ENCODE peak calls at places on chromosomes 5 and 9, in nine cellular contexts. One of them, this sample, is unnamed.

GRCh38 chr5:58940446-58940845 is 357.6 kb downstream of the RAB3C start:
- DNase-seq in cardiac fibroblast: peak
- DNase-seq in A549: no peak
- DNase-seq in fibroblast of villous mesenchyme: peak
- DNase-seq in HCT116: no peak
- DNase-seq in AG09309: no peak
- DNase-seq in uterus: no peak
- DNase-seq in CD8-positive, alpha-beta T cell: no peak
- DNase-seq in effector memory CD4-positive, alpha-beta T cell: no peak
- DNase-seq in this sample: no peak

GRCh38 chr9:134807726-134808125 is 72.9 kb upstream of the FCN2 start:
- DNase-seq in cardiac fibroblast: peak
- DNase-seq in A549: peak
- DNase-seq in fibroblast of villous mesenchyme: peak
- DNase-seq in HCT116: no peak
- DNase-seq in AG09309: peak
- DNase-seq in uterus: no peak
- DNase-seq in CD8-positive, alpha-beta T cell: no peak
- DNase-seq in effector memory CD4-positive, alpha-beta T cell: no peak
- DNase-seq in this sample: no peak

GRCh38 chr5:149320791-149321330 is 24.4 kb upstream of the GRPEL2 start:
- DNase-seq in cardiac fibroblast: peak
- DNase-seq in A549: peak
- DNase-seq in fibroblast of villous mesenchyme: peak
- DNase-seq in HCT116: peak
- DNase-seq in AG09309: peak
- DNase-seq in uterus: peak
- DNase-seq in CD8-positive, alpha-beta T cell: no peak
- DNase-seq in effector memory CD4-positive, alpha-beta T cell: no peak
- DNase-seq in this sample: no peak

GRCh38 chr5:134510970-134511795 is 14.3 kb upstream of the JADE2 start:
- DNase-seq in cardiac fibroblast: peak
- DNase-seq in A549: peak
- DNase-seq in fibroblast of villous mesenchyme: no peak
- DNase-seq in HCT116: no peak
- DNase-seq in AG09309: no peak
- DNase-seq in uterus: no peak
- DNase-seq in CD8-positive, alpha-beta T cell: no peak
- DNase-seq in effector memory CD4-positive, alpha-beta T cell: no peak
- DNase-seq in this sample: no peak

GRCh38 chr9:136399176-136400037 is 563 bp downstream of the SNAPC4 start:
- DNase-seq in cardiac fibroblast: peak
- DNase-seq in A549: no peak
- DNase-seq in fibroblast of villous mesenchyme: peak
- DNase-seq in HCT116: no peak
- DNase-seq in AG09309: no peak
- DNase-seq in uterus: no peak
- DNase-seq in CD8-positive, alpha-beta T cell: no peak
- DNase-seq in effector memory CD4-positive, alpha-beta T cell: peak
- DNase-seq in this sample: no peak

GRCh38 chr9:95197692-95198271 is 119.7 kb downstream of the FANCC start:
- DNase-seq in cardiac fibroblast: peak
- DNase-seq in A549: peak
- DNase-seq in fibroblast of villous mesenchyme: peak
- DNase-seq in HCT116: no peak
- DNase-seq in AG09309: no peak
- DNase-seq in uterus: no peak
- DNase-seq in CD8-positive, alpha-beta T cell: no peak
- DNase-seq in effector memory CD4-positive, alpha-beta T cell: no peak
- DNase-seq in this sample: no peak

GRCh38 chr9:120388000-120388855 is 191.7 kb downstream of the CDK5RAP2 start:
- DNase-seq in cardiac fibroblast: no peak
- DNase-seq in A549: no peak
- DNase-seq in fibroblast of villous mesenchyme: no peak
- DNase-seq in HCT116: no peak
- DNase-seq in AG09309: no peak
- DNase-seq in uterus: no peak
- DNase-seq in CD8-positive, alpha-beta T cell: no peak
- DNase-seq in effector memory CD4-positive, alpha-beta T cell: no peak
- DNase-seq in this sample: no peak

GRCh38 chr9:98356326-98356725 is 100.9 kb upstream of the TBC1D2 start:
- DNase-seq in cardiac fibroblast: peak
- DNase-seq in A549: no peak
- DNase-seq in fibroblast of villous mesenchyme: no peak
- DNase-seq in HCT116: no peak
- DNase-seq in AG09309: no peak
- DNase-seq in uterus: no peak
- DNase-seq in CD8-positive, alpha-beta T cell: no peak
- DNase-seq in effector memory CD4-positive, alpha-beta T cell: no peak
- DNase-seq in this sample: no peak

GRCh38 chr5:56319281-56320242 is 86.4 kb upstream of the ANKRD55 start:
- DNase-seq in cardiac fibroblast: peak
- DNase-seq in A549: no peak
- DNase-seq in fibroblast of villous mesenchyme: peak
- DNase-seq in HCT116: no peak
- DNase-seq in AG09309: no peak
- DNase-seq in uterus: peak
- DNase-seq in CD8-positive, alpha-beta T cell: no peak
- DNase-seq in effector memory CD4-positive, alpha-beta T cell: no peak
- DNase-seq in this sample: no peak

GRCh38 chr5:181261320-181262085 is 560 bp upstream of the TRIM52 start:
- DNase-seq in cardiac fibroblast: peak
- DNase-seq in A549: peak
- DNase-seq in fibroblast of villous mesenchyme: peak
- DNase-seq in HCT116: peak
- DNase-seq in AG09309: peak
- DNase-seq in uterus: peak
- DNase-seq in CD8-positive, alpha-beta T cell: peak
- DNase-seq in effector memory CD4-positive, alpha-beta T cell: peak
- DNase-seq in this sample: no peak

GRCh38 chr5:102853680-102854079 is 98.6 kb downstream of the PAM start:
- DNase-seq in cardiac fibroblast: peak
- DNase-seq in A549: no peak
- DNase-seq in fibroblast of villous mesenchyme: no peak
- DNase-seq in HCT116: no peak
- DNase-seq in AG09309: peak
- DNase-seq in uterus: no peak
- DNase-seq in CD8-positive, alpha-beta T cell: no peak
- DNase-seq in effector memory CD4-positive, alpha-beta T cell: no peak
- DNase-seq in this sample: no peak

GRCh38 chr9:100111235-100111634 is 12.2 kb downstream of the INVS start:
- DNase-seq in cardiac fibroblast: peak
- DNase-seq in A549: no peak
- DNase-seq in fibroblast of villous mesenchyme: peak
- DNase-seq in HCT116: no peak
- DNase-seq in AG09309: peak
- DNase-seq in uterus: peak
- DNase-seq in CD8-positive, alpha-beta T cell: no peak
- DNase-seq in effector memory CD4-positive, alpha-beta T cell: no peak
- DNase-seq in this sample: no peak

GRCh38 chr9:17625644-17626388 is 47.0 kb downstream of the SH3GL2 start:
- DNase-seq in cardiac fibroblast: no peak
- DNase-seq in A549: no peak
- DNase-seq in fibroblast of villous mesenchyme: no peak
- DNase-seq in HCT116: no peak
- DNase-seq in AG09309: no peak
- DNase-seq in uterus: no peak
- DNase-seq in CD8-positive, alpha-beta T cell: no peak
- DNase-seq in effector memory CD4-positive, alpha-beta T cell: no peak
- DNase-seq in this sample: no peak

GRCh38 chr9:107738789-107739188 is 249.2 kb upstream of the KLF4 start:
- DNase-seq in cardiac fibroblast: peak
- DNase-seq in A549: no peak
- DNase-seq in fibroblast of villous mesenchyme: peak
- DNase-seq in HCT116: no peak
- DNase-seq in AG09309: no peak
- DNase-seq in uterus: no peak
- DNase-seq in CD8-positive, alpha-beta T cell: no peak
- DNase-seq in effector memory CD4-positive, alpha-beta T cell: no peak
- DNase-seq in this sample: no peak

GRCh38 chr5:165039748-165040147 is 1534.3 kb downstream of the MAT2B start:
- DNase-seq in cardiac fibroblast: no peak
- DNase-seq in A549: no peak
- DNase-seq in fibroblast of villous mesenchyme: no peak
- DNase-seq in HCT116: no peak
- DNase-seq in AG09309: no peak
- DNase-seq in uterus: no peak
- DNase-seq in CD8-positive, alpha-beta T cell: no peak
- DNase-seq in effector memory CD4-positive, alpha-beta T cell: no peak
- DNase-seq in this sample: no peak

GRCh38 chr5:124438390-124439380 is 307.8 kb downstream of the ZNF608 start:
- DNase-seq in cardiac fibroblast: no peak
- DNase-seq in A549: no peak
- DNase-seq in fibroblast of villous mesenchyme: no peak
- DNase-seq in HCT116: no peak
- DNase-seq in AG09309: no peak
- DNase-seq in uterus: no peak
- DNase-seq in CD8-positive, alpha-beta T cell: no peak
- DNase-seq in effector memory CD4-positive, alpha-beta T cell: no peak
- DNase-seq in this sample: no peak

GRCh38 chr9:36575411-36575882 is 2.8 kb downstream of the MELK start:
- DNase-seq in cardiac fibroblast: peak
- DNase-seq in A549: no peak
- DNase-seq in fibroblast of villous mesenchyme: peak
- DNase-seq in HCT116: no peak
- DNase-seq in AG09309: no peak
- DNase-seq in uterus: no peak
- DNase-seq in CD8-positive, alpha-beta T cell: no peak
- DNase-seq in effector memory CD4-positive, alpha-beta T cell: no peak
- DNase-seq in this sample: no peak

GRCh38 chr9:126699401-126699851 is 85.7 kb downstream of the LMX1B start:
- DNase-seq in cardiac fibroblast: no peak
- DNase-seq in A549: no peak
- DNase-seq in fibroblast of villous mesenchyme: no peak
- DNase-seq in HCT116: no peak
- DNase-seq in AG09309: no peak
- DNase-seq in uterus: no peak
- DNase-seq in CD8-positive, alpha-beta T cell: no peak
- DNase-seq in effector memory CD4-positive, alpha-beta T cell: no peak
- DNase-seq in this sample: no peak

GRCh38 chr9:109600142-109600541 is 102.0 kb upstream of the PTPN3 start:
- DNase-seq in cardiac fibroblast: peak
- DNase-seq in A549: no peak
- DNase-seq in fibroblast of villous mesenchyme: peak
- DNase-seq in HCT116: no peak
- DNase-seq in AG09309: peak
- DNase-seq in uterus: no peak
- DNase-seq in CD8-positive, alpha-beta T cell: no peak
- DNase-seq in effector memory CD4-positive, alpha-beta T cell: no peak
- DNase-seq in this sample: no peak
- H3K4me3 ChIP-seq in cardiac fibroblast: no peak
- H3K4me3 ChIP-seq in A549: no peak
- H3K4me3 ChIP-seq in fibroblast of villous mesenchyme: no peak
- H3K4me3 ChIP-seq in HCT116: no peak
- H3K4me3 ChIP-seq in AG09309: no peak
- H3K4me3 ChIP-seq in uterus: no peak
- H3K4me3 ChIP-seq in CD8-positive, alpha-beta T cell: no peak
- H3K4me3 ChIP-seq in effector memory CD4-positive, alpha-beta T cell: no peak
- H3K4me3 ChIP-seq in this sample: no peak

GRCh38 chr5:138942861-138943260 is 67.7 kb upstream of the LRRTM2 start:
- DNase-seq in cardiac fibroblast: no peak
- DNase-seq in A549: no peak
- DNase-seq in fibroblast of villous mesenchyme: no peak
- DNase-seq in HCT116: no peak
- DNase-seq in AG09309: no peak
- DNase-seq in uterus: no peak
- DNase-seq in CD8-positive, alpha-beta T cell: no peak
- DNase-seq in effector memory CD4-positive, alpha-beta T cell: no peak
- DNase-seq in this sample: no peak
- H3K4me3 ChIP-seq in cardiac fibroblast: no peak
- H3K4me3 ChIP-seq in A549: no peak
- H3K4me3 ChIP-seq in fibroblast of villous mesenchyme: no peak
- H3K4me3 ChIP-seq in HCT116: no peak
- H3K4me3 ChIP-seq in AG09309: no peak
- H3K4me3 ChIP-seq in uterus: no peak
- H3K4me3 ChIP-seq in CD8-positive, alpha-beta T cell: no peak
- H3K4me3 ChIP-seq in effector memory CD4-positive, alpha-beta T cell: no peak
- H3K4me3 ChIP-seq in this sample: no peak

DNA sequence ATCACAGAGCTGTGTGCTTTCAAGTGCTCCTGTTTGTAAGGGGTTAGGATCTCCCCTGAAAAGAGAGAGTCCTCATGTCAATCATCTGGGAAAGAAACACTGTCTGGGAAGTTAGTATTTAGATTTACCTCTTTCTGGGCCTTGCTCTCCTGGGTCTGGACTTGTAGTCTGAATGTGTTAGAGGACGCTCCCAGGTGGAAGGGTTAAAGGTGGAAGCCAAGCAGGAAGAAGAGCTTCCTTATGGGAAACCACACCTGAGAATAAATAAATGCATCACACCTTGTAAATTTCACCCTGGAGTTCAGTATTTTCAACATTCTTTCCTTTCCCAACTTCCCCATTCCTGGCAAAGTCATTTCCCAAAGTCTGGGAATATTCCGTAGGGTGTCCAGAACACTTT is 1.3 kb downstream of the PLGRKT start:
- DNase-seq in cardiac fibroblast: no peak
- DNase-seq in A549: no peak
- DNase-seq in fibroblast of villous mesenchyme: no peak
- DNase-seq in HCT116: no peak
- DNase-seq in AG09309: no peak
- DNase-seq in uterus: no peak
- DNase-seq in CD8-positive, alpha-beta T cell: no peak
- DNase-seq in effector memory CD4-positive, alpha-beta T cell: no peak
- DNase-seq in this sample: no peak
- H3K4me3 ChIP-seq in cardiac fibroblast: no peak
- H3K4me3 ChIP-seq in A549: peak
- H3K4me3 ChIP-seq in fibroblast of villous mesenchyme: no peak
- H3K4me3 ChIP-seq in HCT116: peak
- H3K4me3 ChIP-seq in AG09309: no peak
- H3K4me3 ChIP-seq in uterus: no peak
- H3K4me3 ChIP-seq in CD8-positive, alpha-beta T cell: no peak
- H3K4me3 ChIP-seq in effector memory CD4-positive, alpha-beta T cell: no peak
- H3K4me3 ChIP-seq in this sample: no peak

GRCh38 chr5:139848508-139849100 is 53.0 kb downstream of the PSD2 start:
- DNase-seq in cardiac fibroblast: no peak
- DNase-seq in A549: no peak
- DNase-seq in fibroblast of villous mesenchyme: no peak
- DNase-seq in HCT116: no peak
- DNase-seq in AG09309: no peak
- DNase-seq in uterus: peak
- DNase-seq in CD8-positive, alpha-beta T cell: no peak
- DNase-seq in effector memory CD4-positive, alpha-beta T cell: peak
- DNase-seq in this sample: no peak

GRCh38 chr5:139849501-139849900 is 53.9 kb downstream of the PSD2 start:
- DNase-seq in cardiac fibroblast: no peak
- DNase-seq in A549: no peak
- DNase-seq in fibroblast of villous mesenchyme: no peak
- DNase-seq in HCT116: no peak
- DNase-seq in AG09309: no peak
- DNase-seq in uterus: no peak
- DNase-seq in CD8-positive, alpha-beta T cell: no peak
- DNase-seq in effector memory CD4-positive, alpha-beta T cell: no peak
- DNase-seq in this sample: no peak

GRCh38 chr5:139845846-139846681 is 50.5 kb downstream of the PSD2 start:
- DNase-seq in cardiac fibroblast: no peak
- DNase-seq in A549: no peak
- DNase-seq in fibroblast of villous mesenchyme: no peak
- DNase-seq in HCT116: no peak
- DNase-seq in AG09309: no peak
- DNase-seq in uterus: no peak
- DNase-seq in CD8-positive, alpha-beta T cell: no peak
- DNase-seq in effector memory CD4-positive, alpha-beta T cell: no peak
- DNase-seq in this sample: no peak

GRCh38 chr5:139847790-139848507 is 52.3 kb downstream of the PSD2 start:
- DNase-seq in cardiac fibroblast: peak
- DNase-seq in A549: peak
- DNase-seq in fibroblast of villous mesenchyme: no peak
- DNase-seq in HCT116: no peak
- DNase-seq in AG09309: no peak
- DNase-seq in uterus: peak
- DNase-seq in CD8-positive, alpha-beta T cell: peak
- DNase-seq in effector memory CD4-positive, alpha-beta T cell: peak
- DNase-seq in this sample: no peak

GRCh38 chr5:139847091-139847490 is 51.5 kb downstream of the PSD2 start:
- DNase-seq in cardiac fibroblast: no peak
- DNase-seq in A549: no peak
- DNase-seq in fibroblast of villous mesenchyme: no peak
- DNase-seq in HCT116: no peak
- DNase-seq in AG09309: no peak
- DNase-seq in uterus: no peak
- DNase-seq in CD8-positive, alpha-beta T cell: no peak
- DNase-seq in effector memory CD4-positive, alpha-beta T cell: no peak
- DNase-seq in this sample: no peak
- H3K4me3 ChIP-seq in cardiac fibroblast: no peak
- H3K4me3 ChIP-seq in A549: no peak
- H3K4me3 ChIP-seq in fibroblast of villous mesenchyme: no peak
- H3K4me3 ChIP-seq in HCT116: no peak
- H3K4me3 ChIP-seq in AG09309: no peak
- H3K4me3 ChIP-seq in uterus: no peak
- H3K4me3 ChIP-seq in CD8-positive, alpha-beta T cell: no peak
- H3K4me3 ChIP-seq in effector memory CD4-positive, alpha-beta T cell: no peak
- H3K4me3 ChIP-seq in this sample: no peak